ENCODE peak calls at places on chromosome 6, in six cellular contexts. R, G, M, H, P and U are unnamed samples.

GRCh38 chr6:17045581-17046322 is 56.1 kb upstream of the STMND1 start:
- DNase-seq in H (no peak), G (no peak), R (no peak), M (no peak), P (no peak), U (no peak)

GRCh38 chr6:79984261-79984660 is 20.2 kb upstream of the TTK start:
- DNase-seq in G (no peak), R (no peak), M (no peak), P (no peak), H (peak), U (no peak)

GRCh38 chr6:63491104-63491503 is 81.2 kb upstream of the LOC128125822 start:
- DNase-seq in H (no peak), G (no peak), R (no peak), P (no peak), M (no peak), U (no peak)

GRCh38 chr6:15504040-15504491 is 158.8 kb downstream of the DTNBP1 start:
- DNase-seq in G (no peak), P (no peak), M (no peak), H (no peak), R (no peak), U (no peak)

GRCh38 chr6:149484733-149485700 is at the start of gene ZC3H12D:
- DNase-seq in P (peak), M (no peak), R (peak), G (peak), H (peak), U (peak)

GRCh38 chr6:76682842-76683241 is 610.4 kb upstream of the IMPG1 start:
- DNase-seq in G (no peak), H (no peak), M (no peak), P (no peak), R (no peak), U (no peak)

GRCh38 chr6:104958720-104959452 is 2.0 kb downstream of the LIN28B start:
- DNase-seq in H (no peak), M (no peak), G (no peak), P (no peak), R (no peak), U (peak)

GRCh38 chr6:74091133-74091793 is 395.3 kb downstream of the CD109 start:
- DNase-seq in P (no peak), G (no peak), M (no peak), R (no peak), H (peak), U (peak)

GRCh38 chr6:168078943-168079405 is at the start of gene FRMD1:
- DNase-seq in M (no peak), G (no peak), H (no peak), R (no peak), P (no peak), U (no peak)

GRCh38 chr6:114000066-114000465 is 29.1 kb upstream of the HDAC2 start:
- DNase-seq in P (no peak), M (no peak), R (no peak), G (peak), H (peak), U (no peak)

GRCh38 chr6:125942677-125943527 is 13.7 kb upstream of the HINT3 start:
- DNase-seq in R (no peak), H (no peak), M (no peak), G (no peak), P (no peak), U (no peak)